ENCODE peak calls at places on chromosomes 5 and 9, in four cellular contexts. K is DND-41, U is stomach, T is ELF-1. W is an unnamed sample.
A peak's percentile ranks its signal among the peaks of the same experiment; 100 is the strongest.

GRCh38 chr5:141876628-141877477 is 1.4 kb downstream of the PCDH1 start:
- DNase-seq in U (peak; percentile 71), K (no peak), T (peak; percentile 66), W (no peak)

GRCh38 chr9:133619791-133620190 is 10.6 kb upstream of the FAM163B start:
- DNase-seq in T (no peak), U (no peak), K (peak; percentile 81), W (peak; percentile 67)

GRCh38 chr5:173495225-173495904 is 121.1 kb downstream of the BOD1 start:
- DNase-seq in U (no peak), K (no peak), T (no peak), W (no peak)

GRCh38 chr9:90827181-90827866 is 25.7 kb downstream of the SYK start:
- DNase-seq in K (no peak), T (no peak), U (no peak), W (peak; percentile 91)

GRCh38 chr5:175281714-175282113 is 162.3 kb downstream of the DRD1 start:
- DNase-seq in U (no peak), K (no peak), T (no peak), W (peak; percentile 41)

GRCh38 chr9:752201-752600 is 89.3 kb upstream of the DMRT1 start:
- DNase-seq in U (no peak), K (no peak), T (no peak), W (no peak)

GRCh38 chr9:30065888-30066287 is 2318.6 kb upstream of the ACO1 start:
- DNase-seq in K (no peak), U (no peak), T (no peak), W (no peak)

GRCh38 chr5:103358305-103358996 is 99.9 kb downstream of the MACIR start:
- DNase-seq in K (no peak), U (no peak), T (no peak), W (no peak)

GRCh38 chr9:77514886-77515711 is 133.0 kb downstream of the GNA14 start:
- DNase-seq in U (no peak), T (no peak), K (no peak), W (no peak)

GRCh38 chr5:94544031-94544650 is 74.3 kb downstream of the KIAA0825 start:
- DNase-seq in T (no peak), U (no peak), K (no peak), W (no peak)

GRCh38 chr9:108290839-108291585 is 564.8 kb downstream of the ACTL7B start:
- DNase-seq in K (no peak), U (no peak), T (no peak), W (no peak)

GRCh38 chr9:840343-840742 is 1.2 kb upstream of the DMRT1 start:
- DNase-seq in U (no peak), K (no peak), T (peak; percentile 14), W (peak; percentile 13)

GRCh38 chr9:115220339-115221009 is 102.5 kb upstream of the TNC start:
- DNase-seq in U (no peak), K (no peak), T (no peak), W (no peak)

GRCh38 chr5:132056610-132057497 is 3.6 kb upstream of the IL3 start:
- DNase-seq in U (peak; percentile 20), T (no peak), K (peak; percentile 1), W (no peak)

GRCh38 chr5:142816577-142816976 is 46.4 kb downstream of the ARHGAP26 start:
- DNase-seq in U (peak; percentile 75), K (no peak), T (no peak), W (no peak)

GRCh38 chr5:142655339-142656267 is 30.3 kb downstream of the FGF1 start:
- DNase-seq in T (peak; percentile 91), U (peak; percentile 83), K (peak; percentile 78), W (peak; percentile 62)

GRCh38 chr5:53378590-53379247 is 101.7 kb upstream of the FST start:
- DNase-seq in U (no peak), T (no peak), K (no peak), W (no peak)

GRCh38 chr5:105952875-105953274 is 1717.9 kb downstream of the EFNA5 start:
- DNase-seq in T (no peak), U (no peak), K (no peak), W (no peak)

GRCh38 chr9:133880136-133880535 is 112.0 kb downstream of the VAV2 start:
- DNase-seq in T (no peak), K (no peak), U (no peak), W (no peak)

GRCh38 chr5:167123126-167123525 is 1168.3 kb upstream of the WWC1 start:
- DNase-seq in T (no peak), K (no peak), U (no peak), W (no peak)

GRCh38 chr5:170147051-170147785 is 41.5 kb downstream of the FOXI1 start:
- DNase-seq in T (no peak), U (no peak), K (no peak), W (no peak)

GRCh38 chr9:5719546-5719945 is 90.6 kb downstream of the RIC1 start:
- DNase-seq in U (no peak), T (no peak), K (no peak), W (no peak)

GRCh38 chr5:11602298-11602697 is 301.9 kb downstream of the CTNND2 start:
- DNase-seq in K (no peak), T (no peak), U (no peak), W (no peak)

GRCh38 chr9:2307480-2307879 is 292.3 kb downstream of the SMARCA2 start:
- DNase-seq in T (no peak), K (no peak), U (no peak), W (no peak)

GRCh38 chr9:130537346-130538050 is 41.9 kb upstream of the FUBP3 start:
- DNase-seq in T (no peak), U (no peak), K (no peak), W (no peak)

GRCh38 chr9:86406366-86406765 is 52.2 kb upstream of the TUT7 start:
- DNase-seq in T (no peak), U (no peak), K (no peak), W (no peak)

GRCh38 chr5:169385636-169386035 is 84.7 kb upstream of the SLIT3 start:
- DNase-seq in K (no peak), U (no peak), T (no peak), W (no peak)

GRCh38 chr5:142699105-142699720 is 13.3 kb upstream of the FGF1 start:
- DNase-seq in U (peak; percentile 89), T (peak; percentile 91), K (peak; percentile 80), W (peak; percentile 66)

GRCh38 chr9:38289486-38290275 is 102.8 kb upstream of the ALDH1B1 start:
- DNase-seq in U (no peak), T (no peak), K (no peak), W (no peak)

W was measured in OCI-LY7.